ENCODE peak calls at places on chromosome 9, in seven cellular contexts. D, E, C, F, H, P and U are unnamed samples.

GRCh38 chr9:115006660-115007059 is 76.3 kb upstream of the TNFSF8 start:
- DNase-seq in H (no peak), F (peak; percentile 87), D (peak; percentile 57), E (peak; percentile 38), P (no peak), C (peak; percentile 96), U (no peak)

GRCh38 chr9:131608469-131609115 is 63.3 kb downstream of the PRRT1B start:
- DNase-seq in D (peak; percentile 90), E (no peak), P (peak; percentile 89), F (peak; percentile 81), C (peak; percentile 80), H (no peak), U (peak; percentile 91)

GRCh38 chr9:133207540-133208170 is 1.4 kb downstream of the OBP2B start:
- DNase-seq in H (no peak), F (no peak), D (no peak), C (no peak), P (no peak), E (no peak), U (no peak)

GRCh38 chr9:101485873-101486692 is 47.6 kb upstream of the RNF20 start:
- DNase-seq in P (peak; percentile 81), E (no peak), H (peak; percentile 72), C (peak; percentile 39), D (peak; percentile 7), F (peak; percentile 24), U (peak; percentile 59)

GRCh38 chr9:114039484-114039883 is 38.6 kb downstream of the AMBP start:
- DNase-seq in D (no peak), E (no peak), F (no peak), H (peak; percentile 11), P (no peak), C (no peak), U (no peak)

GRCh38 chr9:33458444-33458843 is 11.1 kb upstream of the AQP3 start:
- DNase-seq in D (no peak), C (peak; percentile 61), F (peak; percentile 82), P (no peak), H (no peak), E (peak; percentile 61), U (no peak)

GRCh38 chr9:116285320-116285719 is 131.7 kb downstream of the PAPPA start:
- DNase-seq in F (no peak), E (no peak), P (peak; percentile 60), C (no peak), D (no peak), H (no peak), U (no peak)

GRCh38 chr9:98009926-98010325 is 26.8 kb downstream of the ANP32B start:
- DNase-seq in E (no peak), H (no peak), F (no peak), C (no peak), D (peak; percentile 93), P (no peak), U (no peak)

GRCh38 chr9:84140535-84141101 is 160.0 kb downstream of the RMI1 start:
- DNase-seq in P (peak; percentile 76), C (no peak), H (peak; percentile 80), D (peak; percentile 19), F (no peak), E (no peak), U (peak; percentile 67)

GRCh38 chr9:2936221-2936620 is 92.3 kb upstream of the PUM3 start:
- DNase-seq in P (no peak), H (no peak), F (no peak), E (no peak), D (no peak), C (no peak), U (no peak)

GRCh38 chr9:127540664-127541041 is 71.4 kb upstream of the STXBP1 start:
- DNase-seq in D (no peak), H (no peak), E (no peak), P (peak; percentile 60), C (peak; percentile 61), F (no peak), U (peak; percentile 76)

GRCh38 chr9:126036881-126037291 is 289.7 kb downstream of the PBX3 start:
- DNase-seq in D (peak; percentile 3), F (no peak), C (no peak), P (no peak), H (no peak), E (no peak), U (no peak)

GRCh38 chr9:135819905-135820304 is 87.4 kb downstream of the CAMSAP1 start:
- DNase-seq in H (no peak), D (no peak), E (no peak), F (no peak), C (no peak), P (peak; percentile 59), U (no peak)

GRCh38 chr9:16265671-16266070 is 604.8 kb downstream of the BNC2 start:
- DNase-seq in F (peak; percentile 23), H (no peak), D (peak; percentile 17), C (peak; percentile 11), E (no peak), P (no peak), U (no peak)

GRCh38 chr9:83339435-83339834 is 198.8 kb downstream of the FRMD3 start:
- DNase-seq in P (no peak), F (no peak), E (no peak), H (no peak), D (no peak), C (peak; percentile 1), U (no peak)

GRCh38 chr9:124011460-124012301 is at the start of gene LHX2:
- DNase-seq in E (no peak), H (peak; percentile 73), C (peak; percentile 77), F (peak; percentile 68), D (peak; percentile 72), P (peak; percentile 98), U (peak; percentile 88)

GRCh38 chr9:86684148-86684547 is 263.2 kb downstream of the GAS1 start:
- DNase-seq in C (no peak), D (no peak), F (no peak), E (no peak), P (no peak), H (no peak), U (no peak)

GRCh38 chr9:3906437-3907213 is 380.8 kb upstream of the RFX3 start:
- DNase-seq in D (peak; percentile 96), C (peak; percentile 91), E (no peak), F (peak; percentile 89), H (no peak), P (no peak), U (peak; percentile 31)

GRCh38 chr9:126591083-126591482 is 22.6 kb upstream of the LMX1B start:
- DNase-seq in F (no peak), D (no peak), H (no peak), P (no peak), C (peak; percentile 26), E (no peak), U (peak; percentile 55)

GRCh38 chr9:19201899-19202891 is 28.3 kb upstream of the DENND4C start:
- DNase-seq in C (no peak), E (no peak), P (peak; percentile 31), F (no peak), H (peak; percentile 81), D (peak; percentile 19), U (peak; percentile 36)

GRCh38 chr9:1173211-1173610 is 123.1 kb downstream of the DMRT2 start:
- DNase-seq in E (no peak), D (no peak), F (no peak), C (no peak), H (peak; percentile 61), P (no peak), U (no peak)

GRCh38 chr9:969310-969692 is 7.2 kb upstream of the DMRT3 start:
- DNase-seq in D (no peak), C (no peak), E (no peak), P (peak; percentile 26), H (no peak), F (no peak), U (no peak)

GRCh38 chr9:113992994-113993393 is 85.1 kb downstream of the AMBP start:
- DNase-seq in P (no peak), E (no peak), C (no peak), F (no peak), D (no peak), H (no peak), U (no peak)

GRCh38 chr9:136867917-136868316 is 1.8 kb upstream of the EDF1 start:
- DNase-seq in C (no peak), F (no peak), P (no peak), D (no peak), H (no peak), E (no peak), U (no peak)

GRCh38 chr9:98484218-98484617 is 224.5 kb downstream of the GABBR2 start:
- DNase-seq in C (no peak), H (no peak), D (peak; percentile 63), E (no peak), P (peak; percentile 23), F (no peak), U (no peak)

GRCh38 chr9:89687848-89688247 is 83.0 kb downstream of the GADD45G start:
- DNase-seq in F (no peak), P (no peak), D (no peak), C (no peak), H (no peak), E (no peak), U (no peak)